ENCODE peak calls at places on chromosomes 5 and 9, in four cellular contexts. D is stimulated activated CD4-positive, alpha-beta T cell treated with anti-CD3 and anti-CD28 coated beads, Interleukin-1b, Interleukin-23, amount 100 ng/mL, for 1 hour; L is T follicular helper cell; A is AG10803. K is an unnamed sample.

GRCh38 chr9:6779417-6780241 is 21.9 kb downstream of the KDM4C start:
- DNase-seq in D (no peak), A (no peak), L (no peak), K (no peak)

GRCh38 chr5:72937517-72938061 is 18.3 kb upstream of the FCHO2 start:
- DNase-seq in D (no peak), L (no peak), A (no peak), K (no peak)

GRCh38 chr9:112193562-112194288 is 18.6 kb upstream of the SUSD1 start:
- DNase-seq in L (no peak), D (no peak), A (no peak), K (no peak)

GRCh38 chr5:125719681-125720676 is 703.2 kb upstream of the GRAMD2B start:
- DNase-seq in D (no peak), L (no peak), A (no peak), K (no peak)

GRCh38 chr9:129653819-129654528 is 11.5 kb upstream of the PRRX2 start:
- DNase-seq in D (no peak), A (no peak), L (no peak), K (no peak)

GRCh38 chr5:65817936-65818335 is 95.9 kb downstream of the NLN start:
- DNase-seq in L (no peak), A (no peak), D (no peak), K (no peak)

GRCh38 chr5:71601222-71602026 is 14.3 kb downstream of the MCCC2 start:
- DNase-seq in D (peak), A (peak), L (peak), K (peak)

GRCh38 chr5:140602165-140602564 is 30.8 kb downstream of the CD14 start:
- DNase-seq in L (no peak), A (no peak), D (no peak), K (no peak)

GRCh38 chr9:134179918-134180785 is 15.8 kb upstream of the RNU6ATAC start:
- DNase-seq in A (no peak), L (no peak), D (no peak), K (no peak)

GRCh38 chr9:70195456-70195855 is 63.3 kb upstream of the SMC5 start:
- DNase-seq in A (peak), L (no peak), D (no peak), K (no peak)

GRCh38 chr5:100856462-100856861 is 46.6 kb downstream of the ST8SIA4 start:
- DNase-seq in L (no peak), D (no peak), A (no peak), K (no peak)

GRCh38 chr5:142323480-142324376 is 1.1 kb downstream of the SPRY4 start:
- DNase-seq in D (no peak), A (peak), L (no peak), K (no peak)

GRCh38 chr5:68169898-68170297 is 45.7 kb upstream of the PIK3R1 start:
- DNase-seq in D (no peak), L (no peak), A (no peak), K (no peak)

GRCh38 chr5:170286532-170286931 is 11.0 kb downstream of the LCP2 start:
- DNase-seq in A (no peak), D (no peak), L (no peak), K (no peak)

GRCh38 chr5:111066261-111066938 is 5.1 kb upstream of the TSLP start:
- DNase-seq in L (no peak), A (no peak), D (no peak), K (no peak)

GRCh38 chr9:33943389-33943788 is 105.3 kb downstream of the UBAP2 start:
- DNase-seq in D (no peak), A (no peak), L (no peak), K (no peak)

GRCh38 chr5:169408166-169408565 is 107.2 kb upstream of the SLIT3 start:
- DNase-seq in D (no peak), L (no peak), A (no peak), K (no peak)

GRCh38 chr5:101678494-101679193 is 617.4 kb downstream of the SLCO4C1 start:
- DNase-seq in D (peak), L (peak), A (peak), K (no peak)

GRCh38 chr9:69155341-69156030 is 18.6 kb upstream of the TJP2 start:
- DNase-seq in A (no peak), L (no peak), D (no peak), K (no peak)

GRCh38 chr5:179893958-179894895 is 13.5 kb downstream of the TBC1D9B start:
- DNase-seq in A (no peak), L (no peak), D (no peak), K (no peak)

GRCh38 chr5:149724130-149724850 is 5.8 kb upstream of the PPARGC1B start:
- DNase-seq in L (no peak), D (no peak), A (no peak), K (no peak)

GRCh38 chr9:117622347-117622746 is 81.9 kb upstream of the TLR4 start:
- DNase-seq in D (no peak), A (no peak), L (no peak), K (no peak)

GRCh38 chr5:147576646-147577535 is 67.0 kb upstream of the DPYSL3 start:
- DNase-seq in L (no peak), A (peak), D (no peak), K (no peak)

GRCh38 chr9:125649826-125650225 is 57.2 kb downstream of the MAPKAP1 start:
- DNase-seq in A (no peak), L (no peak), D (no peak), K (no peak)

GRCh38 chr5:36396640-36397039 is 94.9 kb upstream of the RANBP3L start:
- DNase-seq in L (no peak), A (peak), D (no peak), K (no peak)

GRCh38 chr5:55021465-55021864 is 2.6 kb upstream of the GZMK start:
- DNase-seq in A (no peak), L (no peak), D (no peak), K (no peak)

GRCh38 chr5:56817306-56817986 is 2.1 kb downstream of the MAP3K1 start:
- DNase-seq in A (no peak), L (no peak), D (no peak), K (no peak)

GRCh38 chr5:61002616-61003015 is 57.6 kb downstream of the NDUFAF2 start:
- DNase-seq in D (no peak), A (no peak), L (no peak), K (no peak)

GRCh38 chr9:125750656-125751035 is 3.5 kb downstream of the PBX3 start:
- DNase-seq in D (no peak), A (no peak), L (no peak), K (no peak)

GRCh38 chr9:104808030-104808614 is 44.2 kb downstream of the NIPSNAP3B start:
- DNase-seq in A (peak), D (no peak), L (no peak), K (no peak)

GRCh38 chr5:399296-400281 is 43.4 kb upstream of the EXOC3 start:
- DNase-seq in A (peak), D (no peak), L (no peak), K (no peak)

GRCh38 chr9:101585740-101586139 is 9.0 kb downstream of the PPP3R2 start:
- DNase-seq in D (no peak), L (no peak), A (no peak), K (no peak)